ENCODE peak calls at places on chromosomes 4 and X, in four cellular contexts. One of them, this sample, is unnamed.

GRCh38 chr4:135497563-135498152 is 1296.1 kb upstream of the PABPC4L start:
- DNase-seq in NCI-H748 treated with DMSO at 0.1 percent for 48 hours: no peak
- DNase-seq in ecto neural progenitor cell: no peak
- DNase-seq in stimulated activated naive CD4-positive, alpha-beta T cell: no peak
- DNase-seq in this sample: no peak

GRCh38 chr4:10098770-10099139 is 17.8 kb downstream of the WDR1 start:
- DNase-seq in NCI-H748 treated with DMSO at 0.1 percent for 48 hours: no peak
- DNase-seq in ecto neural progenitor cell: no peak
- DNase-seq in stimulated activated naive CD4-positive, alpha-beta T cell: no peak
- DNase-seq in this sample: no peak

GRCh38 chrX:107721966-107722707 is 53.5 kb downstream of the TSC22D3 start:
- DNase-seq in NCI-H748 treated with DMSO at 0.1 percent for 48 hours: no peak
- DNase-seq in ecto neural progenitor cell: no peak
- DNase-seq in stimulated activated naive CD4-positive, alpha-beta T cell: no peak
- DNase-seq in this sample: no peak

GRCh38 chr4:96120206-96120605 is 280.3 kb downstream of the PDHA2 start:
- DNase-seq in NCI-H748 treated with DMSO at 0.1 percent for 48 hours: no peak
- DNase-seq in ecto neural progenitor cell: no peak
- DNase-seq in stimulated activated naive CD4-positive, alpha-beta T cell: no peak
- DNase-seq in this sample: no peak

GRCh38 chr4:139665690-139666529 is at the start of gene MGST2:
- DNase-seq in NCI-H748 treated with DMSO at 0.1 percent for 48 hours: peak; percentile 51
- DNase-seq in ecto neural progenitor cell: peak; percentile 75
- DNase-seq in stimulated activated naive CD4-positive, alpha-beta T cell: no peak
- DNase-seq in this sample: no peak

GRCh38 chr4:10082459-10083272 is 33.9 kb downstream of the WDR1 start:
- DNase-seq in NCI-H748 treated with DMSO at 0.1 percent for 48 hours: no peak
- DNase-seq in ecto neural progenitor cell: no peak
- DNase-seq in stimulated activated naive CD4-positive, alpha-beta T cell: no peak
- DNase-seq in this sample: no peak

GRCh38 chr4:183441276-183441675 is 3.2 kb upstream of the CDKN2AIP start:
- DNase-seq in NCI-H748 treated with DMSO at 0.1 percent for 48 hours: no peak
- DNase-seq in ecto neural progenitor cell: no peak
- DNase-seq in stimulated activated naive CD4-positive, alpha-beta T cell: no peak
- DNase-seq in this sample: no peak

GRCh38 chrX:21374163-21374993 is at the start of gene CNKSR2:
- DNase-seq in NCI-H748 treated with DMSO at 0.1 percent for 48 hours: peak; percentile 50
- DNase-seq in ecto neural progenitor cell: peak; percentile 88
- DNase-seq in stimulated activated naive CD4-positive, alpha-beta T cell: peak; percentile 55
- DNase-seq in this sample: peak; percentile 20

GRCh38 chr4:98850937-98851336 is 78.0 kb downstream of the EIF4E start:
- DNase-seq in NCI-H748 treated with DMSO at 0.1 percent for 48 hours: no peak
- DNase-seq in ecto neural progenitor cell: no peak
- DNase-seq in stimulated activated naive CD4-positive, alpha-beta T cell: no peak
- DNase-seq in this sample: no peak

GRCh38 chr4:2071912-2072867 is 13.1 kb downstream of the NAT8L start:
- DNase-seq in NCI-H748 treated with DMSO at 0.1 percent for 48 hours: no peak
- DNase-seq in ecto neural progenitor cell: no peak
- DNase-seq in stimulated activated naive CD4-positive, alpha-beta T cell: no peak
- DNase-seq in this sample: no peak

GRCh38 chrX:138748480-138748879 is 37.0 kb upstream of the FGF13 start:
- DNase-seq in NCI-H748 treated with DMSO at 0.1 percent for 48 hours: no peak
- DNase-seq in ecto neural progenitor cell: no peak
- DNase-seq in stimulated activated naive CD4-positive, alpha-beta T cell: no peak
- DNase-seq in this sample: no peak

GRCh38 chr4:83043801-83044407 is 8.9 kb downstream of the COPS4 start:
- DNase-seq in NCI-H748 treated with DMSO at 0.1 percent for 48 hours: no peak
- DNase-seq in ecto neural progenitor cell: no peak
- DNase-seq in stimulated activated naive CD4-positive, alpha-beta T cell: no peak
- DNase-seq in this sample: no peak

GRCh38 chr4:154560824-154561231 is 2.0 kb upstream of the FGB start:
- DNase-seq in NCI-H748 treated with DMSO at 0.1 percent for 48 hours: no peak
- DNase-seq in ecto neural progenitor cell: no peak
- DNase-seq in stimulated activated naive CD4-positive, alpha-beta T cell: no peak
- DNase-seq in this sample: no peak

GRCh38 chrX:131445955-131446354 is 97.9 kb upstream of the OR13H1 start:
- DNase-seq in NCI-H748 treated with DMSO at 0.1 percent for 48 hours: no peak
- DNase-seq in ecto neural progenitor cell: no peak
- DNase-seq in stimulated activated naive CD4-positive, alpha-beta T cell: no peak
- DNase-seq in this sample: no peak

GRCh38 chrX:102995316-102995715 is 58.2 kb downstream of the RAB40AL start:
- DNase-seq in NCI-H748 treated with DMSO at 0.1 percent for 48 hours: no peak
- DNase-seq in ecto neural progenitor cell: no peak
- DNase-seq in stimulated activated naive CD4-positive, alpha-beta T cell: no peak
- DNase-seq in this sample: no peak

GRCh38 chrX:136395271-136395670 is 92.5 kb upstream of the BRS3 start:
- DNase-seq in NCI-H748 treated with DMSO at 0.1 percent for 48 hours: no peak
- DNase-seq in ecto neural progenitor cell: no peak
- DNase-seq in stimulated activated naive CD4-positive, alpha-beta T cell: no peak
- DNase-seq in this sample: no peak

GRCh38 chr4:181564616-181565015 is 678.6 kb upstream of the TENM3 start:
- DNase-seq in NCI-H748 treated with DMSO at 0.1 percent for 48 hours: no peak
- DNase-seq in ecto neural progenitor cell: no peak
- DNase-seq in stimulated activated naive CD4-positive, alpha-beta T cell: no peak
- DNase-seq in this sample: no peak

GRCh38 chrX:6052111-6052745 is 176.4 kb downstream of the NLGN4X start:
- DNase-seq in NCI-H748 treated with DMSO at 0.1 percent for 48 hours: no peak
- DNase-seq in ecto neural progenitor cell: no peak
- DNase-seq in stimulated activated naive CD4-positive, alpha-beta T cell: no peak
- DNase-seq in this sample: no peak

GRCh38 chr4:52825311-52826090 is 36.6 kb upstream of the RASL11B start:
- DNase-seq in NCI-H748 treated with DMSO at 0.1 percent for 48 hours: no peak
- DNase-seq in ecto neural progenitor cell: no peak
- DNase-seq in stimulated activated naive CD4-positive, alpha-beta T cell: peak; percentile 6
- DNase-seq in this sample: no peak

GRCh38 chrX:4994855-4995254 is 1233.8 kb downstream of the NLGN4X start:
- DNase-seq in NCI-H748 treated with DMSO at 0.1 percent for 48 hours: no peak
- DNase-seq in ecto neural progenitor cell: no peak
- DNase-seq in stimulated activated naive CD4-positive, alpha-beta T cell: no peak
- DNase-seq in this sample: no peak

GRCh38 chr4:75698162-75698962 is 25.2 kb upstream of the G3BP2 start:
- DNase-seq in NCI-H748 treated with DMSO at 0.1 percent for 48 hours: no peak
- DNase-seq in ecto neural progenitor cell: no peak
- DNase-seq in stimulated activated naive CD4-positive, alpha-beta T cell: no peak
- DNase-seq in this sample: no peak